ENCODE peak calls at places on chromosomes 12 and 14, in six cellular contexts. One of them, this sample, is unnamed.

GRCh38 chr14:59344711-59345455 is 120.3 kb downstream of the GPR135 start:
- DNase-seq in A549: no peak
- DNase-seq in K562: no peak
- DNase-seq in HepG2: no peak
- DNase-seq in GM12878: no peak
- DNase-seq in IMR-90: no peak
- DNase-seq in this sample: no peak

GRCh38 chr12:47777741-47778558 is 4.9 kb downstream of the SLC48A1 start:
- DNase-seq in K562: peak; percentile 89
- DNase-seq in IMR-90: no peak
- DNase-seq in GM12878: no peak
- DNase-seq in A549: no peak
- DNase-seq in HepG2: no peak
- DNase-seq in this sample: no peak

GRCh38 chr12:5078423-5078822 is 34.7 kb downstream of the KCNA5 start:
- DNase-seq in IMR-90: no peak
- DNase-seq in K562: no peak
- DNase-seq in GM12878: no peak
- DNase-seq in HepG2: no peak
- DNase-seq in A549: no peak
- DNase-seq in this sample: peak; percentile 22

GRCh38 chr12:19915392-19916192 is 452.7 kb upstream of the PDE3A start:
- DNase-seq in K562: no peak
- DNase-seq in A549: peak; percentile 60
- DNase-seq in IMR-90: peak; percentile 44
- DNase-seq in HepG2: no peak
- DNase-seq in GM12878: no peak
- DNase-seq in this sample: peak; percentile 18

GRCh38 chr12:98741229-98741614 is 96.1 kb downstream of the APAF1 start:
- DNase-seq in GM12878: no peak
- DNase-seq in HepG2: no peak
- DNase-seq in A549: no peak
- DNase-seq in IMR-90: peak; percentile 44
- DNase-seq in K562: no peak
- DNase-seq in this sample: no peak

GRCh38 chr12:3263939-3264699 is 186.9 kb downstream of the TSPAN9 start:
- DNase-seq in IMR-90: no peak
- DNase-seq in A549: no peak
- DNase-seq in HepG2: no peak
- DNase-seq in GM12878: no peak
- DNase-seq in K562: no peak
- DNase-seq in this sample: peak; percentile 40

GRCh38 chr12:47863467-47863866 is 41.3 kb downstream of the VDR start:
- DNase-seq in IMR-90: no peak
- DNase-seq in GM12878: no peak
- DNase-seq in A549: no peak
- DNase-seq in HepG2: no peak
- DNase-seq in K562: no peak
- DNase-seq in this sample: no peak

GRCh38 chr12:112854344-112854743 is 52.4 kb upstream of the OAS1 start:
- DNase-seq in IMR-90: no peak
- DNase-seq in K562: no peak
- DNase-seq in HepG2: no peak
- DNase-seq in GM12878: no peak
- DNase-seq in A549: no peak
- DNase-seq in this sample: no peak

GRCh38 chr12:117036547-117036946 is 62.7 kb downstream of the TESC start:
- DNase-seq in GM12878: no peak
- DNase-seq in HepG2: no peak
- DNase-seq in A549: no peak
- DNase-seq in K562: no peak
- DNase-seq in IMR-90: no peak
- DNase-seq in this sample: no peak

GRCh38 chr12:11777962-11778361 is 128.5 kb downstream of the ETV6 start:
- DNase-seq in K562: no peak
- DNase-seq in HepG2: no peak
- DNase-seq in A549: no peak
- DNase-seq in IMR-90: no peak
- DNase-seq in GM12878: no peak
- DNase-seq in this sample: no peak

GRCh38 chr12:51392556-51393237 is 1.5 kb upstream of the GALNT6 start:
- DNase-seq in HepG2: no peak
- DNase-seq in K562: no peak
- DNase-seq in A549: no peak
- DNase-seq in GM12878: no peak
- DNase-seq in IMR-90: no peak
- DNase-seq in this sample: peak; percentile 68

GRCh38 chr12:86826051-86826450 is 569.9 kb upstream of the MGAT4C start:
- DNase-seq in GM12878: no peak
- DNase-seq in A549: no peak
- DNase-seq in IMR-90: no peak
- DNase-seq in HepG2: no peak
- DNase-seq in K562: no peak
- DNase-seq in this sample: no peak

GRCh38 chr12:49693931-49694439 is 13.2 kb downstream of the FMNL3 start:
- DNase-seq in K562: no peak
- DNase-seq in GM12878: no peak
- DNase-seq in A549: peak; percentile 16
- DNase-seq in HepG2: no peak
- DNase-seq in IMR-90: no peak
- DNase-seq in this sample: no peak

GRCh38 chr14:31172084-31172483 is 35.5 kb downstream of the HECTD1 start:
- DNase-seq in A549: no peak
- DNase-seq in HepG2: no peak
- DNase-seq in GM12878: no peak
- DNase-seq in IMR-90: peak; percentile 61
- DNase-seq in K562: no peak
- DNase-seq in this sample: no peak

GRCh38 chr14:26204362-26204953 is 393.4 kb downstream of the NOVA1 start:
- DNase-seq in GM12878: no peak
- DNase-seq in A549: no peak
- DNase-seq in HepG2: no peak
- DNase-seq in IMR-90: no peak
- DNase-seq in K562: no peak
- DNase-seq in this sample: no peak

GRCh38 chr14:55581011-55581806 is 1.2 kb downstream of the KTN1 start:
- DNase-seq in K562: peak; percentile 40
- DNase-seq in IMR-90: no peak
- DNase-seq in GM12878: no peak
- DNase-seq in A549: peak; percentile 44
- DNase-seq in HepG2: peak; percentile 23
- DNase-seq in this sample: peak; percentile 45

GRCh38 chr14:86794689-86795088 is 1198.3 kb downstream of the GALC start:
- DNase-seq in IMR-90: no peak
- DNase-seq in GM12878: no peak
- DNase-seq in HepG2: no peak
- DNase-seq in K562: no peak
- DNase-seq in A549: no peak
- DNase-seq in this sample: no peak

GRCh38 chr14:94542111-94542810 is 19.0 kb upstream of the SERPINA4 start:
- DNase-seq in IMR-90: peak; percentile 44
- DNase-seq in A549: no peak
- DNase-seq in K562: no peak
- DNase-seq in GM12878: no peak
- DNase-seq in HepG2: peak; percentile 80
- DNase-seq in this sample: no peak

GRCh38 chr12:132269266-132269968 is 60.0 kb downstream of the GALNT9 start:
- DNase-seq in HepG2: no peak
- DNase-seq in K562: no peak
- DNase-seq in GM12878: no peak
- DNase-seq in IMR-90: no peak
- DNase-seq in A549: no peak
- DNase-seq in this sample: no peak

GRCh38 chr14:67704484-67705089 is 2.9 kb downstream of the RDH12 start:
- DNase-seq in IMR-90: peak; percentile 54
- DNase-seq in GM12878: peak; percentile 45
- DNase-seq in HepG2: peak; percentile 54
- DNase-seq in K562: peak; percentile 71
- DNase-seq in A549: peak; percentile 73
- DNase-seq in this sample: peak; percentile 62

GRCh38 chr12:52210186-52210924 is 18.5 kb upstream of the KRT80 start:
- DNase-seq in A549: peak; percentile 57
- DNase-seq in GM12878: no peak
- DNase-seq in HepG2: no peak
- DNase-seq in K562: no peak
- DNase-seq in IMR-90: peak; percentile 56
- DNase-seq in this sample: no peak

GRCh38 chr12:100163416-100164152 is 20.9 kb upstream of the BLTP3B start:
- DNase-seq in HepG2: no peak
- DNase-seq in GM12878: no peak
- DNase-seq in A549: peak; percentile 85
- DNase-seq in K562: peak; percentile 80
- DNase-seq in IMR-90: peak; percentile 33
- DNase-seq in this sample: peak; percentile 89

GRCh38 chr12:96471368-96472040 is 17.9 kb upstream of the CFAP54 start:
- DNase-seq in IMR-90: peak; percentile 82
- DNase-seq in GM12878: no peak
- DNase-seq in A549: no peak
- DNase-seq in HepG2: no peak
- DNase-seq in K562: no peak
- DNase-seq in this sample: no peak
- TF ChIP-seq BHLHE40 in IMR-90: no peak
- TF ChIP-seq BHLHE40 in GM12878: no peak
- TF ChIP-seq BHLHE40 in A549: no peak
- TF ChIP-seq BHLHE40 in HepG2: no peak
- TF ChIP-seq BHLHE40 in K562: no peak
- TF ChIP-seq BHLHE40 in this sample: no peak

GRCh38 chr12:69984216-69984615 is 159.2 kb downstream of the MYRFL start:
- DNase-seq in IMR-90: no peak
- DNase-seq in K562: no peak
- DNase-seq in A549: no peak
- DNase-seq in GM12878: no peak
- DNase-seq in HepG2: no peak
- DNase-seq in this sample: no peak

GRCh38 chr12:69986109-69986508 is 161.1 kb downstream of the MYRFL start:
- DNase-seq in GM12878: no peak
- DNase-seq in HepG2: no peak
- DNase-seq in IMR-90: no peak
- DNase-seq in A549: no peak
- DNase-seq in K562: no peak
- DNase-seq in this sample: no peak

GRCh38 chr12:69988601-69989194 is 163.7 kb downstream of the MYRFL start:
- DNase-seq in HepG2: no peak
- DNase-seq in IMR-90: peak; percentile 65
- DNase-seq in A549: no peak
- DNase-seq in K562: no peak
- DNase-seq in GM12878: no peak
- DNase-seq in this sample: no peak

GRCh38 chr12:69985656-69986055 is 160.6 kb downstream of the MYRFL start:
- DNase-seq in K562: peak; percentile 51
- DNase-seq in IMR-90: no peak
- DNase-seq in HepG2: peak; percentile 24
- DNase-seq in GM12878: no peak
- DNase-seq in A549: peak; percentile 50
- DNase-seq in this sample: peak; percentile 67

GRCh38 chr12:69987453-69988102 is 162.6 kb downstream of the MYRFL start:
- DNase-seq in GM12878: no peak
- DNase-seq in IMR-90: peak; percentile 94
- DNase-seq in K562: no peak
- DNase-seq in A549: peak; percentile 76
- DNase-seq in HepG2: peak; percentile 24
- DNase-seq in this sample: no peak
- TF ChIP-seq BHLHE40 in GM12878: no peak
- TF ChIP-seq BHLHE40 in IMR-90: no peak
- TF ChIP-seq BHLHE40 in K562: no peak
- TF ChIP-seq BHLHE40 in A549: no peak
- TF ChIP-seq BHLHE40 in HepG2: no peak
- TF ChIP-seq BHLHE40 in this sample: no peak

DNA sequence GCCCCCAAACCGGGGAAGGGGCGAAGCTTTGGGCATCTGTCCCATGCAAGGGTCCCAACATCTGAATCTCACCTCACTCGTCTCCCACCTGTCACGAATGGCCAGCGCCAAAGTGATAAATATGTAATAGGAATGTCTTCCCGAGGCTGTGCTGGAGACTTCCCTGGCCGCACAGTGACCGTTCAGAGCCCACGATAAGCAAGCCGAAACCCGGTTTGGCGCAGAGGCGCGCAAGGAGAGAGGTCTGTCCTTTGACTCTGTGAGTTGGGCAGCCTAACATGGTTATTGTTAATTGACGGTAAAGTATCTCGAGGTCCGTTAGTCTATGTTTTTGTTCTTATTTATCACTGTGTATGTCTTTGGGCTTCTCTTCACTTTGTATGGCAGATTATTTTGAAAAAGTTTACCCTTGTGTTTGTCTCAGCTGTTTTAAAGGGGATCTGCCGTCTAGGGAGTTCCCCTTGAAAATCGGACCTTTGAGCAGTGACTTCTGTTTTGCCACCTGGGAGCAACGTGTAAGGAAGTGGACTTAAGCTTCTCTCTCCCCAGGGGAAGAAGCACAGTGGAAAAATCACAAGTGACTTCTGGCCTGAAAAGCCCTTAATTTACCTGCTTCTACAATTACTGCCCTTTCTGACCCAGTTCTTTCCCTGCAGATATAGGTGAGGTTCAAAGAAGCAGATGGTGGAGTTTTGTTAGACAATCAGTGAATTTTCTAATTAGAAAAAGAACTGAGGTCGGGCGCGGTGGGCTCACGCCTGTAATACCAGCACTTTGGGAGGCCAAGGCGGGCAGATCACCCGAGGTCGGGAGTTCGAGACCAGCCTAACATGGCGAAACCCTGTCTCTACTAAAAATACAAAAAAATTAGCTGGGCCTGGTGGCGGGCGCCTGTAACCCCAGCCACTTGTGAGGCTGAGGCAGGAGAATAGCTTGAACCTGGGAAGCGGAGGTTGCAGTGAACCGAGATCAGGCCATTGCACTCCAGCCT is 1.1 kb upstream of the TM9SF1 start:
- DNase-seq in GM12878: peak; percentile 36
- DNase-seq in HepG2: peak; percentile 67
- DNase-seq in A549: peak; percentile 27
- DNase-seq in IMR-90: peak; percentile 22
- DNase-seq in K562: peak; percentile 50
- DNase-seq in this sample: peak; percentile 30
- TF ChIP-seq BHLHE40 in GM12878: no peak
- TF ChIP-seq BHLHE40 in HepG2: no peak
- TF ChIP-seq BHLHE40 in A549: no peak
- TF ChIP-seq BHLHE40 in IMR-90: no peak
- TF ChIP-seq BHLHE40 in K562: no peak
- TF ChIP-seq BHLHE40 in this sample: no peak

DNA sequence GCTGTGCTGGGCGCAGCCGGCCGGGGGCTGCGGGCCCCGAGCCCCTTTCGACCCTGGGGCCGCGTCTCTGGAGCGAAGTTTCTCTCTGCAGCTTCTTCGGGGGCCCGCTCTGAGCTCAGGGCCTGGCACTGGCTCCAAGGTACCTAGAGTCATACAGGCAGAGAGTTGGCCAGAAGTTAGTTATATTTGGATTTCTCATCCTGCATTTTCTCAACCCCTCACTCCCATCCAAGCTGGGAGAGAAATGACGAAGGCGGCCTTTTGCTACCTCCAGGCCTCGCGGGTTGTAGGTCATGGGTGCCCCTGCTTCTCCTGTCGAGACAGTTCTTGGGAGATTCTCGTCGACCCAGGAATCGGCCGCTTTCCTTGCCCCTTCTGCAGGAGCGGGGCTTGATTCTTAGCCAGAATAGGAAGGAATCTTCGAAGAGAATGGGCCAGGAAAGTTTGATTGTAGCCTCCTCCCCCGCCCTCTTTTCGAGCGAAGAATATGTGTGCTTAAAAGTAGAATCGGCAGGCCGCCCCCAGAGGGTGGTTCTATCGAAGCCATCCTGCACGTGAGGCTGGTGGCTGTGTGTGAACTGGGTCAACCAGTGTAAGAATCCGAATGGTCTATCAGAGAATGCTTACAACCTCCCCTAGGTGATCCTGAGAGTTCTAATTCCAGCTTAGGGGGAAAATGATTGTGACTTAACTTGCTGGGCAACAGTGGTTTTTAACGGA is 781 bp downstream of the MLEC start:
- DNase-seq in A549: no peak
- DNase-seq in IMR-90: no peak
- DNase-seq in K562: peak; percentile 61
- DNase-seq in HepG2: no peak
- DNase-seq in GM12878: no peak
- DNase-seq in this sample: no peak
- TF ChIP-seq BHLHE40 in A549: peak; percentile 38
- TF ChIP-seq BHLHE40 in IMR-90: peak; percentile 92
- TF ChIP-seq BHLHE40 in K562: peak; percentile 94
- TF ChIP-seq BHLHE40 in HepG2: peak; percentile 77
- TF ChIP-seq BHLHE40 in GM12878: peak; percentile 96
- TF ChIP-seq BHLHE40 in this sample: no peak

This sample was measured in HEK293T.